ENCODE peak calls at places on chromosomes 7 and 10, in eight cellular contexts. X, K, Q, N, R, E, W and I are unnamed samples.

GRCh38 chr7:131166066-131166465 is 161.6 kb upstream of the MKLN1 start:
- DNase-seq in X (no peak), K (peak), Q (no peak), N (no peak), R (no peak), E (no peak), W (no peak), I (peak)

GRCh38 chr7:94888542-94888941 is 18.9 kb upstream of the PPP1R9A start:
- DNase-seq in X (no peak), K (no peak), Q (no peak), N (peak), R (no peak), E (no peak), W (no peak), I (no peak)

GRCh38 chr10:48231178-48231577 is 43.3 kb downstream of the FRMPD2 start:
- DNase-seq in X (no peak), K (no peak), Q (no peak), N (no peak), R (no peak), E (no peak), W (no peak), I (no peak)

GRCh38 chr7:106098889-106099288 is 13.2 kb downstream of the SYPL1 start:
- DNase-seq in X (no peak), K (no peak), Q (no peak), N (no peak), R (no peak), E (no peak), W (no peak), I (no peak)

GRCh38 chr7:1586827-1587705 is 17.2 kb upstream of the PSMG3 start:
- DNase-seq in X (no peak), K (no peak), Q (no peak), N (no peak), R (no peak), E (no peak), W (no peak), I (no peak)

GRCh38 chr7:104983620-104984539 is 30.1 kb upstream of the KMT2E start:
- DNase-seq in X (peak), K (peak), Q (peak), N (peak), R (peak), E (peak), W (peak), I (peak)

GRCh38 chr7:90708841-90709317 is 112.8 kb downstream of the CDK14 start:
- DNase-seq in X (peak), K (no peak), Q (peak), N (peak), R (peak), E (no peak), W (peak), I (peak)

GRCh38 chr7:150943453-150943814 is 34.7 kb downstream of the KCNH2 start:
- DNase-seq in X (no peak), K (no peak), Q (no peak), N (no peak), R (no peak), E (peak), W (no peak), I (no peak)

GRCh38 chr7:985915-986741 is 3.1 kb downstream of the CYP2W1 start:
- DNase-seq in X (no peak), K (peak), Q (no peak), N (no peak), R (no peak), E (peak), W (no peak), I (peak)

GRCh38 chr10:129766611-129767550 is 197.2 kb downstream of the EBF3 start:
- DNase-seq in X (no peak), K (no peak), Q (no peak), N (no peak), R (no peak), E (no peak), W (peak), I (no peak)

GRCh38 chr10:98013122-98013521 is 17.3 kb downstream of the CRTAC1 start:
- DNase-seq in X (no peak), K (no peak), Q (no peak), N (no peak), R (no peak), E (no peak), W (no peak), I (no peak)

GRCh38 chr7:51240868-51241267 is 75.7 kb downstream of the COBL start:
- DNase-seq in X (no peak), K (no peak), Q (no peak), N (no peak), R (no peak), E (no peak), W (no peak), I (no peak)

GRCh38 chr7:158818325-158819213 is 10.7 kb downstream of the ESYT2 start:
- DNase-seq in X (peak), K (peak), Q (peak), N (peak), R (peak), E (peak), W (peak), I (peak)

GRCh38 chr10:71970331-71970730 is 6.1 kb downstream of the CHST3 start:
- DNase-seq in X (peak), K (no peak), Q (no peak), N (peak), R (no peak), E (no peak), W (peak), I (peak)

GRCh38 chr10:99973190-99973589 is 36.6 kb downstream of the DNMBP start:
- DNase-seq in X (no peak), K (no peak), Q (no peak), N (no peak), R (no peak), E (no peak), W (no peak), I (peak)

GRCh38 chr7:117186218-117186617 is 136.6 kb downstream of the WNT2 start:
- DNase-seq in X (no peak), K (peak), Q (no peak), N (no peak), R (no peak), E (no peak), W (no peak), I (no peak)

GRCh38 chr10:61897671-61898434 is 3.6 kb upstream of the ARID5B start:
- DNase-seq in X (peak), K (peak), Q (no peak), N (peak), R (no peak), E (no peak), W (peak), I (peak)